ENCODE peak calls at places on chromosome 11, in four cellular contexts. One of them, this sample, is unnamed.

GRCh38 chr11:69427337-69427736 is 54.1 kb upstream of the LINC01488 start:
- DNase-seq in colonic mucosa: no peak
- DNase-seq in esophagus squamous epithelium: no peak
- DNase-seq in CD4-positive, CD25-positive, alpha-beta regulatory T cell: no peak
- DNase-seq in this sample: no peak

GRCh38 chr11:117096140-117096972 is 1.9 kb downstream of the SIK3 start:
- DNase-seq in colonic mucosa: peak; percentile 47
- DNase-seq in esophagus squamous epithelium: no peak
- DNase-seq in CD4-positive, CD25-positive, alpha-beta regulatory T cell: peak; percentile 49
- DNase-seq in this sample: no peak

GRCh38 chr11:79956061-79956460 is 515.2 kb upstream of the TENM4 start:
- DNase-seq in colonic mucosa: no peak
- DNase-seq in esophagus squamous epithelium: no peak
- DNase-seq in CD4-positive, CD25-positive, alpha-beta regulatory T cell: no peak
- DNase-seq in this sample: no peak

GRCh38 chr11:1224491-1225385 is 1.9 kb downstream of the MUC5B start:
- DNase-seq in colonic mucosa: peak; percentile 84
- DNase-seq in esophagus squamous epithelium: no peak
- DNase-seq in CD4-positive, CD25-positive, alpha-beta regulatory T cell: no peak
- DNase-seq in this sample: no peak

GRCh38 chr11:86941871-86942208 is 13.4 kb downstream of the FZD4 start:
- DNase-seq in colonic mucosa: no peak
- DNase-seq in esophagus squamous epithelium: no peak
- DNase-seq in CD4-positive, CD25-positive, alpha-beta regulatory T cell: no peak
- DNase-seq in this sample: no peak

GRCh38 chr11:18720811-18721575 is 5.0 kb downstream of the IGSF22 start:
- DNase-seq in colonic mucosa: peak; percentile 92
- DNase-seq in esophagus squamous epithelium: no peak
- DNase-seq in CD4-positive, CD25-positive, alpha-beta regulatory T cell: peak; percentile 78
- DNase-seq in this sample: peak; percentile 81

GRCh38 chr11:101003468-101003867 is 126.1 kb downstream of the PGR start:
- DNase-seq in colonic mucosa: no peak
- DNase-seq in esophagus squamous epithelium: no peak
- DNase-seq in CD4-positive, CD25-positive, alpha-beta regulatory T cell: no peak
- DNase-seq in this sample: no peak

GRCh38 chr11:94141511-94142307 is 13.1 kb downstream of the PANX1 start:
- DNase-seq in colonic mucosa: no peak
- DNase-seq in esophagus squamous epithelium: no peak
- DNase-seq in CD4-positive, CD25-positive, alpha-beta regulatory T cell: no peak
- DNase-seq in this sample: no peak

GRCh38 chr11:117686711-117687110 is 110.3 kb downstream of the DSCAML1 start:
- DNase-seq in colonic mucosa: no peak
- DNase-seq in esophagus squamous epithelium: no peak
- DNase-seq in CD4-positive, CD25-positive, alpha-beta regulatory T cell: no peak
- DNase-seq in this sample: no peak

GRCh38 chr11:66313321-66314185 is 3.3 kb downstream of the CD248 start:
- DNase-seq in colonic mucosa: no peak
- DNase-seq in esophagus squamous epithelium: no peak
- DNase-seq in CD4-positive, CD25-positive, alpha-beta regulatory T cell: no peak
- DNase-seq in this sample: no peak

DNA sequence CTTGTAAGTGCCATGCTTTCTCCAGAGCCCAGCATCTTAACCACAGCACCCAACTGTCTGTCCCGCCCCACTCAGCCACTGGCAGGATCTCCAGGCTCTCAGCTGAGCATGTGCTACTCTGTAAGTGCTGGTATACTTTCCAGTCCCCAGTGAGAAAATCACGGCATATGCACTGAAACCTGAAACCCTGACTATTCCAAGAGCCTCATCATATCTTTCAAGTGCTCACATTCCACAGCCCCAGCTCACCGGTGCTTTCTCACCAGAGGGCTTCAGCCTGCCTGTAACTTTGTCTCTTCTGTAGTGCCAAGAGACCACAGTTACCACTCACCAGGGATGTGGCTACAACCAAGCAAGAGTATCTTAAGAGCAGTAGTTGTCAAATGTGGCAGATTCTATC is 24.4 kb upstream of the PAMR1 start:
- DNase-seq in colonic mucosa: no peak
- DNase-seq in esophagus squamous epithelium: no peak
- DNase-seq in CD4-positive, CD25-positive, alpha-beta regulatory T cell: no peak
- DNase-seq in this sample: no peak
- H3K9me3 ChIP-seq in colonic mucosa: no peaks in the 10 kb centered on the region
- H3K9me3 ChIP-seq in esophagus squamous epithelium: no peaks in the 10 kb centered on the region
- H3K9me3 ChIP-seq in CD4-positive, CD25-positive, alpha-beta regulatory T cell: no peaks in the 10 kb centered on the region
- H3K9me3 ChIP-seq in this sample: no peaks in the 10 kb centered on the region

GRCh38 chr11:97965849-97966646 is 1054.7 kb upstream of the CNTN5 start:
- DNase-seq in colonic mucosa: no peak
- DNase-seq in esophagus squamous epithelium: no peak
- DNase-seq in CD4-positive, CD25-positive, alpha-beta regulatory T cell: no peak
- DNase-seq in this sample: no peak
- H3K9me3 ChIP-seq in colonic mucosa: no peaks in the 10 kb centered on the region
- H3K9me3 ChIP-seq in esophagus squamous epithelium: no peaks in the 10 kb centered on the region
- H3K9me3 ChIP-seq in CD4-positive, CD25-positive, alpha-beta regulatory T cell: peaks cover 11% of the 10 kb centered on the region
- H3K9me3 ChIP-seq in this sample: no peaks in the 10 kb centered on the region

GRCh38 chr11:37574361-37574760 is 976.3 kb upstream of the RAG2 start:
- DNase-seq in colonic mucosa: no peak
- DNase-seq in esophagus squamous epithelium: no peak
- DNase-seq in CD4-positive, CD25-positive, alpha-beta regulatory T cell: no peak
- DNase-seq in this sample: no peak

GRCh38 chr11:37572491-37573171 is 974.6 kb upstream of the RAG2 start:
- DNase-seq in colonic mucosa: no peak
- DNase-seq in esophagus squamous epithelium: no peak
- DNase-seq in CD4-positive, CD25-positive, alpha-beta regulatory T cell: no peak
- DNase-seq in this sample: no peak

DNA sequence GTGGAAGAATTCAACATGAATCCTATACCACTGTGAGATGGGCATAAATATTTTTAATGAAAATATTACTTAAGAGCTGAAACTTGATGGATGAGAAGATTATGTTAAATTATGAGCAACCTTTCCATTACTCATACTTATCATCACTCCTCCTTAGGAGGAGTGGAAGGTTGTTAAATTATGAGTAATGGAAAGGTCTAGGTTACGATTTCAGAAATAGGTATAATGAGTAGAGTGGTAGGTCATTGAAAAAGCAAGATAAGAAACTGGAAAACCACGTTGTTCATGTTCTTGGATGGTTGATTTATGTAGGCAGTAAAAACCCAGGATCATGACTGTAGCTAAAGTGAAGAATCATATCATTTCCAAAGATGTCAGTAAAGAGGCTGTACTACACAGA is 973.2 kb upstream of the RAG2 start:
- DNase-seq in colonic mucosa: no peak
- DNase-seq in esophagus squamous epithelium: no peak
- DNase-seq in CD4-positive, CD25-positive, alpha-beta regulatory T cell: no peak
- DNase-seq in this sample: no peak
- H3K9me3 ChIP-seq in colonic mucosa: no peaks in the 10 kb centered on the region
- H3K9me3 ChIP-seq in esophagus squamous epithelium: no peaks in the 10 kb centered on the region
- H3K9me3 ChIP-seq in CD4-positive, CD25-positive, alpha-beta regulatory T cell: peaks cover 2% of the 10 kb centered on the region
- H3K9me3 ChIP-seq in this sample: no peaks in the 10 kb centered on the region

GRCh38 chr11:72511393-72512047 is 77.2 kb upstream of the CLPB start:
- DNase-seq in colonic mucosa: no peak
- DNase-seq in esophagus squamous epithelium: no peak
- DNase-seq in CD4-positive, CD25-positive, alpha-beta regulatory T cell: no peak
- DNase-seq in this sample: no peak

DNA sequence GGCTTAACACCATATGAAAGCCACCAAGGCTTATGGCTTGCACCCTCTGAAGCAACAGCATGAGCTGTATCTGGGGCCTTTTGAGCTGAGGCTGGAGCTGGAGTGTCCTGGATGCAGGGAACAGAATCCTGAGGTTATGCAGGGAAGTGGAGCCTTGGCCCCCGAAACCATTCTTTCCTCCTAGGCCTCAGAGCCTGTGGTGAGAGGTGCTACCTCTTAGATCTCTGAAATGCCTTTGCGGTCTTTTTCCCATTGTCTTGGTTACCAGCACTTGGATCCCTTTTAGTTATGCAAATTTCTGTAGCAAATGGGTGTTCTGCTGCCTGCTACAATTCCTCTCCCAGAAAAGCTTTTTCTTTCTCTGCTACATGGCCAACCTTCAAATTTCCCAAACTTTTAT is 72.7 kb upstream of the CLPB start:
- DNase-seq in colonic mucosa: no peak
- DNase-seq in esophagus squamous epithelium: no peak
- DNase-seq in CD4-positive, CD25-positive, alpha-beta regulatory T cell: no peak
- DNase-seq in this sample: no peak
- H3K9me3 ChIP-seq in colonic mucosa: no peaks in the 10 kb centered on the region
- H3K9me3 ChIP-seq in esophagus squamous epithelium: peaks cover 28% of the 10 kb centered on the region
- H3K9me3 ChIP-seq in CD4-positive, CD25-positive, alpha-beta regulatory T cell: peaks cover 7% of the 10 kb centered on the region
- H3K9me3 ChIP-seq in this sample: peaks cover 3% of the 10 kb centered on the region

GRCh38 chr11:70605846-70606245 is 207.5 kb downstream of the CTTN start:
- DNase-seq in colonic mucosa: no peak
- DNase-seq in esophagus squamous epithelium: no peak
- DNase-seq in CD4-positive, CD25-positive, alpha-beta regulatory T cell: no peak
- DNase-seq in this sample: no peak

GRCh38 chr11:70603756-70604211 is 205.5 kb downstream of the CTTN start:
- DNase-seq in colonic mucosa: no peak
- DNase-seq in esophagus squamous epithelium: no peak
- DNase-seq in CD4-positive, CD25-positive, alpha-beta regulatory T cell: no peak
- DNase-seq in this sample: no peak

GRCh38 chr11:70606248-70606950 is 208.1 kb downstream of the CTTN start:
- DNase-seq in colonic mucosa: no peak
- DNase-seq in esophagus squamous epithelium: no peak
- DNase-seq in CD4-positive, CD25-positive, alpha-beta regulatory T cell: no peak
- DNase-seq in this sample: no peak

GRCh38 chr11:70604221-70604620 is 205.9 kb downstream of the CTTN start:
- DNase-seq in colonic mucosa: no peak
- DNase-seq in esophagus squamous epithelium: no peak
- DNase-seq in CD4-positive, CD25-positive, alpha-beta regulatory T cell: no peak
- DNase-seq in this sample: no peak

DNA sequence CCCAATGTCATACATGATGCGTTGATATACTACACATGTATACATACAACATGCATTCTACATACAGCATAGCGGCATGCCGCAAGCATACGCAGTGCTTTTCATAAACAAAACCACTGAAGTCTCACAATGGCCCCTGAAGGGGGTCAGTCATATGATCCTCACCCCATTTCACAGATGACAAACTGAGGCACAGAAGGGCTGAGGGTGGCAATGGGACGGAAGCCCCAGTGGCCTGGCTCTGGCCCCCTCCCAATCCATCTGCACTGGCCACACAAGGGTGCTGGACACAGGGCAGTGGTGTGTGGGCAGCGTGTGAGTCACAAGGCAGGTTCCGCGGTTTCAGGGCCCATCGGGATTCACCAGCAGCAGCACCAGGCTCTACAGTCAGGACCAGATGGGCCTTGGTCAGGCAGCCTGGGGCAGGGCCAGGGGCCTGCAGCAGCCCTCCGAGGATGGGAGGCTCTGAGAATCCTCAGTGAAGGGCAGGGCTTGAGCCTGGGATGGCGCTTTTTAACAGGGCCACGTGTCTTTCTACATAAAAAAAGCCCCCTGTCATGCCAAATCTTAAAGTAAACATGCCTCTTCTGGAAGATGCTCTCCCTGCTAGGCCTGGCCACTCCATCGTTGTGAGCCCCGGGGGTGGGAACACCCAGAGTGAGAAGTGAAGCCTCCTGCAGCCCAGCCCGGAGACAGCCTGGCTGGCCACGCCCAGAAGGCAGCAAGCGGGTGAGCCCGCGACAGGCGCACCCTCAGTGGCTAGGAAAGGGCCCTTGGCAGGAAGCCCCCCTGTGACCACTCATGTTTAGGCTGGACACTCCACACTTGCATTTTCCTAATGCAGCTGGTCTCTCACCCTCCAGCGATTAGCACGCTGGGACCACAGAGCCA is 206.5 kb downstream of the CTTN start:
- DNase-seq in colonic mucosa: no peak
- DNase-seq in esophagus squamous epithelium: no peak
- DNase-seq in CD4-positive, CD25-positive, alpha-beta regulatory T cell: no peak
- DNase-seq in this sample: no peak
- H3K9me3 ChIP-seq in colonic mucosa: no peaks in the 10 kb centered on the region
- H3K9me3 ChIP-seq in esophagus squamous epithelium: no peaks in the 10 kb centered on the region
- H3K9me3 ChIP-seq in CD4-positive, CD25-positive, alpha-beta regulatory T cell: no peaks in the 10 kb centered on the region
- H3K9me3 ChIP-seq in this sample: no peaks in the 10 kb centered on the region

DNA sequence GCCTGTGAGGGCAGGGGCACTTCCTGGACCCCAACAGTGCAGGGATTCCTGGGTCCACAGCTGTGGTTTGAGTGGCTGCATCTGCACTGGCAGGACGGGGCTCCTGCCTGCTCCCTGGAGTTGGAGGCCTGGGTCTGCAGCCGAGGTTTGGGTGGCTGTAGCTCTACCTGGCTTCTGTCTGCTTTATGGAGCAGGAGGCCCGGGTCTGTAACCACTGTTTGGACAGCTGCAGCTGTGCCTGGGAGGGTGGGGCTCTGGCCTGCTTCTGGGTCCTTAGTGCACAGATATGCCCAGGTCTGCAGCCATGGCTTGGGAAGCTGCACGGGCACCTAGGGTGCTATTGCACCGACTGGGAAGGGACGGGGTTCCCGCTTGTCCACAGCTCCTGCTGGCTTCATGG is 412.2 kb upstream of the KIRREL3 start:
- DNase-seq in colonic mucosa: no peak
- DNase-seq in esophagus squamous epithelium: no peak
- DNase-seq in CD4-positive, CD25-positive, alpha-beta regulatory T cell: no peak
- DNase-seq in this sample: no peak
- H3K9me3 ChIP-seq in colonic mucosa: no peaks in the 10 kb centered on the region
- H3K9me3 ChIP-seq in esophagus squamous epithelium: peaks cover 25% of the 10 kb centered on the region
- H3K9me3 ChIP-seq in CD4-positive, CD25-positive, alpha-beta regulatory T cell: no peaks in the 10 kb centered on the region
- H3K9me3 ChIP-seq in this sample: peaks cover 2% of the 10 kb centered on the region

GRCh38 chr11:70769106-70769505 is 370.8 kb downstream of the CTTN start:
- DNase-seq in colonic mucosa: no peak
- DNase-seq in esophagus squamous epithelium: no peak
- DNase-seq in CD4-positive, CD25-positive, alpha-beta regulatory T cell: no peak
- DNase-seq in this sample: no peak
- H3K9me3 ChIP-seq in colonic mucosa: no peaks in the 10 kb centered on the region
- H3K9me3 ChIP-seq in esophagus squamous epithelium: no peaks in the 10 kb centered on the region
- H3K9me3 ChIP-seq in CD4-positive, CD25-positive, alpha-beta regulatory T cell: no peaks in the 10 kb centered on the region
- H3K9me3 ChIP-seq in this sample: no peaks in the 10 kb centered on the region